ENCODE peak calls at places on chromosome 16, in eight cellular contexts. E, V, S, W, G, Z, A and F are unnamed samples.

GRCh38 chr16:1846416-1846815 is 19.4 kb downstream of the FAHD1 start:
- DNase-seq in Z (no peak), S (no peak), V (no peak), E (no peak), A (no peak), G (no peak), W (no peak), F (no peak)

GRCh38 chr16:369866-370436 is 387 bp downstream of the MRPL28 start:
- DNase-seq in E (no peak), Z (no peak), W (no peak), V (no peak), A (peak), S (peak), G (no peak), F (no peak)

GRCh38 chr16:3979070-3979469 is 98.6 kb upstream of the CREBBP start:
- DNase-seq in S (no peak), E (no peak), A (no peak), V (no peak), W (no peak), G (no peak), Z (no peak), F (no peak)

GRCh38 chr16:1639282-1639681 is 27.1 kb downstream of the CRAMP1 start:
- DNase-seq in S (no peak), E (no peak), V (no peak), W (no peak), Z (no peak), A (no peak), G (no peak), F (no peak)

GRCh38 chr16:27098366-27099050 is 31.8 kb downstream of the C16orf82 start:
- DNase-seq in A (no peak), S (no peak), W (no peak), G (no peak), Z (no peak), E (no peak), V (no peak), F (no peak)

GRCh38 chr16:10180771-10181163 is 1.5 kb downstream of the GRIN2A start:
- DNase-seq in E (no peak), W (no peak), A (no peak), S (peak), Z (no peak), G (peak), V (peak), F (no peak)

GRCh38 chr16:2973081-2973480 is 3.9 kb downstream of the PAQR4 start:
- DNase-seq in Z (no peak), S (no peak), G (no peak), V (no peak), E (no peak), A (no peak), W (no peak), F (no peak)

GRCh38 chr16:65975049-65975708 is 391.3 kb upstream of the CDH5 start:
- DNase-seq in E (peak), W (no peak), Z (no peak), V (no peak), G (no peak), S (peak), A (peak), F (no peak)

GRCh38 chr16:1823821-1824220 is 2.8 kb downstream of the HAGH start:
- DNase-seq in V (no peak), S (peak), A (peak), W (no peak), Z (peak), E (peak), G (no peak), F (no peak)

GRCh38 chr16:88746511-88746910 is 38.5 kb downstream of the PIEZO1 start:
- DNase-seq in E (peak), V (no peak), A (no peak), G (peak), S (no peak), Z (no peak), W (no peak), F (no peak)

GRCh38 chr16:3618782-3619166 is 7.4 kb upstream of the SLX4 start:
- DNase-seq in W (no peak), V (no peak), S (no peak), A (peak), G (no peak), Z (no peak), E (no peak), F (no peak)

GRCh38 chr16:48384305-48384981 is 770 bp downstream of the SIAH1 start:
- DNase-seq in S (peak), W (no peak), V (peak), G (peak), Z (peak), E (peak), A (peak), F (no peak)

GRCh38 chr16:50373345-50373701 is 4.5 kb upstream of the BRD7 start:
- DNase-seq in S (no peak), V (no peak), G (no peak), W (no peak), Z (no peak), A (no peak), E (no peak), F (no peak)

GRCh38 chr16:983044-984030 is 1.8 kb downstream of the SOX8 start:
- DNase-seq in E (no peak), W (no peak), G (no peak), Z (no peak), S (peak), V (no peak), A (no peak), F (no peak)

GRCh38 chr16:58478427-58478826 is 21.5 kb upstream of the NDRG4 start:
- DNase-seq in S (no peak), E (no peak), V (no peak), G (no peak), A (no peak), Z (no peak), W (no peak), F (no peak)

GRCh38 chr16:54171855-54172537 is 114.6 kb downstream of the IRX3 start:
- DNase-seq in A (peak), G (no peak), W (peak), Z (no peak), S (peak), V (no peak), E (peak), F (no peak)

GRCh38 chr16:49602201-49603041 is 228.8 kb downstream of the C16orf78 start:
- DNase-seq in A (no peak), W (no peak), S (no peak), Z (no peak), E (no peak), V (no peak), G (no peak), F (no peak)

GRCh38 chr16:73735954-73736353 is 560.7 kb upstream of the PSMD7 start:
- DNase-seq in E (no peak), G (no peak), A (no peak), Z (no peak), V (no peak), S (no peak), W (no peak), F (no peak)

GRCh38 chr16:84087461-84088151 is 29.1 kb downstream of the MBTPS1 start:
- DNase-seq in G (no peak), V (no peak), Z (no peak), E (no peak), S (no peak), W (no peak), A (no peak), F (no peak)

GRCh38 chr16:66130296-66130910 is 236.1 kb upstream of the CDH5 start:
- DNase-seq in A (no peak), S (no peak), G (no peak), V (no peak), E (peak), Z (no peak), W (no peak), F (no peak)

GRCh38 chr16:27982184-27982583 is 81.3 kb downstream of the GSG1L start:
- DNase-seq in G (no peak), Z (no peak), E (no peak), V (no peak), W (no peak), A (no peak), S (no peak), F (peak)

GRCh38 chr16:68737046-68737729 is at the start of gene CDH1:
- DNase-seq in A (peak), W (no peak), Z (no peak), V (peak), G (no peak), S (peak), E (no peak), F (no peak)

GRCh38 chr16:82459580-82460256 is 167.1 kb upstream of the CDH13 start:
- DNase-seq in V (no peak), Z (no peak), A (no peak), E (no peak), G (no peak), S (no peak), W (no peak), F (no peak)

GRCh38 chr16:53756329-53756996 is 52.5 kb downstream of the FTO start:
- DNase-seq in V (no peak), S (no peak), A (peak), Z (no peak), G (no peak), W (no peak), E (no peak), F (no peak)

GRCh38 chr16:61413026-61413425 is 623.2 kb downstream of the CDH8 start:
- DNase-seq in Z (no peak), S (no peak), A (no peak), G (no peak), W (no peak), V (no peak), E (no peak), F (no peak)

GRCh38 chr16:52964290-52964689 is 88.4 kb downstream of the CHD9NB start:
- DNase-seq in A (no peak), V (no peak), E (no peak), W (no peak), Z (no peak), S (peak), G (no peak), F (no peak)

GRCh38 chr16:3021449-3022207 is 1.5 kb downstream of the TNFRSF12A start:
- DNase-seq in W (peak), E (peak), S (peak), V (peak), A (peak), Z (peak), G (peak), F (no peak)

GRCh38 chr16:1772362-1772907 is at the start of gene EME2:
- DNase-seq in V (no peak), W (no peak), Z (no peak), G (no peak), S (no peak), E (no peak), A (peak), F (no peak)

GRCh38 chr16:1941924-1942809 is 832 bp downstream of the MSRB1 start:
- DNase-seq in E (no peak), A (peak), W (no peak), V (no peak), Z (no peak), S (no peak), G (peak), F (no peak)

GRCh38 chr16:49592507-49593422 is 219.2 kb downstream of the C16orf78 start:
- DNase-seq in S (peak), V (no peak), E (peak), A (no peak), W (no peak), Z (no peak), G (no peak), F (no peak)

GRCh38 chr16:6891486-6891885 is 441.2 kb upstream of the RBFOX1 start:
- DNase-seq in E (no peak), A (no peak), G (no peak), S (no peak), V (no peak), Z (no peak), W (no peak), F (no peak)

GRCh38 chr16:74743668-74744299 is 30.8 kb downstream of the FA2H start:
- DNase-seq in Z (no peak), S (no peak), G (no peak), E (peak), W (no peak), V (no peak), A (peak), F (no peak)

GRCh38 chr16:55039042-55039441 is 108.4 kb downstream of the IRX5 start:
- DNase-seq in G (no peak), Z (no peak), E (no peak), V (no peak), S (no peak), A (no peak), W (no peak), F (no peak)

GRCh38 chr16:8721693-8722348 is 47.4 kb downstream of the ABAT start:
- DNase-seq in W (no peak), V (no peak), S (peak), A (no peak), E (no peak), Z (no peak), G (no peak), F (no peak)

GRCh38 chr16:67207116-67207856 is 8.4 kb downstream of the ELMO3 start:
- DNase-seq in W (no peak), G (no peak), S (no peak), E (no peak), V (no peak), A (no peak), Z (no peak), F (no peak)

GRCh38 chr16:89473791-89474414 is 16.5 kb downstream of the ANKRD11 start:
- DNase-seq in E (peak), V (no peak), G (no peak), S (no peak), W (no peak), Z (no peak), A (peak), F (no peak)

GRCh38 chr16:73058616-73059409 is 10.9 kb upstream of the ZFHX3 start:
- DNase-seq in Z (peak), W (no peak), A (peak), V (peak), S (peak), G (peak), E (peak), F (no peak)

GRCh38 chr16:82322177-82322576 is 152.2 kb upstream of the MPHOSPH6 start:
- DNase-seq in A (no peak), S (no peak), Z (no peak), G (no peak), V (no peak), E (no peak), W (no peak), F (no peak)

GRCh38 chr16:64008131-64008530 is 1113.7 kb downstream of the CDH11 start:
- DNase-seq in Z (no peak), W (no peak), E (peak), A (no peak), G (no peak), V (no peak), S (no peak), F (no peak)

GRCh38 chr16:64012166-64012565 is 1109.7 kb downstream of the CDH11 start:
- DNase-seq in S (no peak), Z (no peak), G (no peak), A (no peak), V (no peak), E (peak), W (no peak), F (no peak)

GRCh38 chr16:64011650-64012049 is 1110.2 kb downstream of the CDH11 start:
- DNase-seq in Z (no peak), E (no peak), V (no peak), W (no peak), A (no peak), S (no peak), G (no peak), F (no peak)
- TF ChIP-seq CTCF in Z (no peak), E (no peak), V (no peak), W (no peak), A (no peak), S (no peak), G (no peak), F (no peak)

GRCh38 chr16:11585460-11586374 is 1.0 kb downstream of the LITAF start:
- DNase-seq in G (no peak), Z (peak), A (peak), W (no peak), E (no peak), S (no peak), V (peak), F (no peak)

GRCh38 chr16:11581677-11582076 is 5.0 kb downstream of the LITAF start:
- DNase-seq in V (no peak), G (no peak), S (peak), W (no peak), E (no peak), A (no peak), Z (no peak), F (no peak)

GRCh38 chr16:11582157-11582814 is 4.4 kb downstream of the LITAF start:
- DNase-seq in V (no peak), A (no peak), G (no peak), S (peak), Z (no peak), W (no peak), E (no peak), F (no peak)

GRCh38 chr16:11583171-11583570 is 3.5 kb downstream of the LITAF start:
- DNase-seq in Z (no peak), W (no peak), V (no peak), G (no peak), S (no peak), A (peak), E (peak), F (no peak)

GRCh38 chr16:11583889-11584565 is 2.7 kb downstream of the LITAF start:
- DNase-seq in S (no peak), V (no peak), A (peak), W (no peak), E (no peak), Z (peak), G (no peak), F (peak)
- H3K4me3 ChIP-seq in S (peak), V (peak), A (peak), W (no peak), E (peak), Z (peak), G (peak), F (peak)

GRCh38 chr16:20774703-20775362 is 11.0 kb downstream of the ACSM3 start:
- DNase-seq in V (peak), Z (peak), S (peak), W (peak), G (peak), E (peak), A (peak), F (peak)
- TF ChIP-seq CTCF in V (peak), Z (peak), S (peak), W (peak), G (peak), E (peak), A (peak), F (peak)

DNA sequence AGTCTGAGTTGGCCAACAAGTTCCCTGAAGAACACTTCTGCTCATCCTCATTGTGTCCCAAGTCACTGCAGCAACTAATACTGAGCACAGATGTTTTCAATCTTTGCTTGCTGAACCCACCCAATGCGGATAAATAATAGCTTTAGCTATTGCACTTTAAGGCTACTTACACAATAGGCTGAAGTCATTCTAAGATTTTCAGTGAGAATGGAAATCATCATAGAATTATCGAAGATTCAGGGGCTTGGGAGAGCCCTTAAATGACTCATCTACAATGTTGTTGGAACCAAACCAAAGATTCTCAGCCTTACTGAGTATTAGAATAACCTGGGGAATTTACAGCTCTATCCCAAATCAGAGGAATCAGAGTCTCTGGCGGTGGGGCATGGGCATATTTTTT is 51.2 kb downstream of the SYCE1L start:
- DNase-seq in A (no peak), V (no peak), W (no peak), Z (no peak), E (peak), S (no peak), G (no peak), F (no peak)
- H3K4me3 ChIP-seq in A (no peak), V (no peak), W (no peak), Z (no peak), E (no peak), S (no peak), G (no peak), F (no peak)

DNA sequence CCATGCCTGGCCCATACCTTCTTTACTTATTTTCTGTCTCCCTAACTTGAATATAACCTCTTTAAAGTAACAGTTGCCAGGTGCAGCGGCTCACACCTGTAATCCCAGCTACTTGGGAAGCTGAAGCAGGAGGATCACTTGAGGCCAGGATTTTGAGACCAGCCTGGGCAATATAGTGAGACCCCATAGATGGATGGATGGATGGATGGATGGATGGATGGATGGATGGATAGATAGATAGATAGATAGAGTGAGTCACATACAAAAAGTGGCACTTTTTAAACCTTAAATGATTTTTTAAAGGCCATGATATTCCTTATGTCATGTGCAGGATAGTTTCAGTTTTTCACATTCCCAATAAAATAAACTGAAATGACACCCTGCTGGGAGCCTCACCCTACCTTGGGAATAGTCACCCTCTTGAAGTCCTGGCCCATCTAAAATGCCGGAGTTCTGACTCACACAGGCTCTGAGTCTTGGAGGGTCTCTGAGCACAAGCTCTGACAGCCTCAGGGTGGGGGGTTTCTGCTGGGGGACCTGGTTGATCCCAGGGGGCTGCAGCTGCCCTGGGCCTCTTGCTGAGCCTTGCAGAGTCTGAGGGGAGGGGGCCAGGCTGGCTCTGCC is 26.2 kb downstream of the CPNE2 start:
- DNase-seq in W (no peak), Z (no peak), S (no peak), V (no peak), E (no peak), A (no peak), G (no peak), F (no peak)
- TF ChIP-seq CTCF in W (no peak), Z (no peak), S (no peak), V (no peak), E (no peak), A (no peak), G (no peak), F (no peak)

DNA sequence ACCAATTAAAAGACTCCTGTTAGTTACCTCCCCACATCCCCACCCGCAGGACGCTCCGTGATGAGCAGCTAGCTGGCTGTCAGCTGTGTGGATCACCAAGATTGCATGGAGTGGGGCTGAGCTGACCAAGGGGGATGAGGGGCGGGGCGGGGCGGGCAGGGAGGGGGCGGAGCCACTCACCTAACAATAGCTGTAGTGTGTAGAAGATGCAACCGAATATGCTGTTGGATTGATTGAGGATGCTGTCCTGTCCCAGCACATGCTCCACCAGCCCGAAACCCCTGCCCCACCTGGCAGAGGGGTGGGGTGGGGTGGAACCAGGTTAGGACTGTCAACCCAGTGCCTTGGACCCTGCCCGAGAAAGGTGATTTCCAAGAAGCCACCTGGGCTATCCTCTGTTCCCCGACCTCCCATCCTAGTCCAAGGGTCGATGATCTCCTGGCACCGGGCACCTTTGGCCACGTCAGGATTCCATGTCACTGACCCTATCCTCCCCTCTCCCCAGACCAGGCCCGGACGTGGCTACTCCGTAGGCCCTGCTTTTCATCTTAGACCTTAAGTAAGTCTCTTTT is 1.4 kb downstream of the VKORC1 start:
- DNase-seq in W (no peak), S (peak), G (no peak), Z (no peak), E (no peak), V (no peak), A (peak), F (no peak)
- H3K4me3 ChIP-seq in W (peak), S (peak), G (peak), Z (peak), E (peak), V (peak), A (peak), F (peak)